ENCODE peak calls at places on chromosomes 6 and 20, in ten cellular contexts. One of them, this sample, is unnamed.

GRCh38 chr6:75318900-75319299 is 34.3 kb upstream of the TMEM30A start:
- DNase-seq in NCI-H2081: no peak
- DNase-seq in SIG-M5: no peak
- DNase-seq in HTR-8/SVneo: no peak
- DNase-seq in GM03348: no peak
- DNase-seq in cardiac fibroblast: no peak
- DNase-seq in MM.1S: no peak
- DNase-seq in kidney glomerular epithelial cell: no peak
- DNase-seq in hypothalamus: no peak
- DNase-seq in foreskin keratinocyte: no peak
- DNase-seq in this sample: no peak

GRCh38 chr20:20795721-20796120 is 83.3 kb upstream of the RALGAPA2 start:
- DNase-seq in hypothalamus: no peak
- DNase-seq in NCI-H2081: no peak
- DNase-seq in SIG-M5: no peak
- DNase-seq in foreskin keratinocyte: no peak
- DNase-seq in kidney glomerular epithelial cell: no peak
- DNase-seq in cardiac fibroblast: no peak
- DNase-seq in MM.1S: no peak
- DNase-seq in GM03348: no peak
- DNase-seq in HTR-8/SVneo: no peak
- DNase-seq in this sample: no peak

GRCh38 chr6:89025633-89026032 is 54.9 kb upstream of the PNRC1 start:
- DNase-seq in HTR-8/SVneo: no peak
- DNase-seq in SIG-M5: no peak
- DNase-seq in MM.1S: no peak
- DNase-seq in GM03348: no peak
- DNase-seq in hypothalamus: no peak
- DNase-seq in kidney glomerular epithelial cell: no peak
- DNase-seq in NCI-H2081: no peak
- DNase-seq in foreskin keratinocyte: peak; percentile 57
- DNase-seq in cardiac fibroblast: no peak
- DNase-seq in this sample: no peak

GRCh38 chr20:47963022-47963421 is 177.7 kb upstream of the SULF2 start:
- DNase-seq in HTR-8/SVneo: no peak
- DNase-seq in cardiac fibroblast: no peak
- DNase-seq in kidney glomerular epithelial cell: no peak
- DNase-seq in hypothalamus: no peak
- DNase-seq in NCI-H2081: no peak
- DNase-seq in MM.1S: no peak
- DNase-seq in SIG-M5: no peak
- DNase-seq in foreskin keratinocyte: no peak
- DNase-seq in GM03348: no peak
- DNase-seq in this sample: no peak

GRCh38 chr20:25065625-25066338 is 7.8 kb upstream of the ACSS1 start:
- DNase-seq in GM03348: peak; percentile 80
- DNase-seq in SIG-M5: no peak
- DNase-seq in hypothalamus: no peak
- DNase-seq in HTR-8/SVneo: peak; percentile 57
- DNase-seq in MM.1S: peak; percentile 60
- DNase-seq in foreskin keratinocyte: peak; percentile 47
- DNase-seq in cardiac fibroblast: peak; percentile 71
- DNase-seq in kidney glomerular epithelial cell: peak; percentile 40
- DNase-seq in NCI-H2081: peak; percentile 8
- DNase-seq in this sample: peak; percentile 53

GRCh38 chr6:119799633-119800032 is 450.1 kb upstream of the MAN1A1 start:
- DNase-seq in kidney glomerular epithelial cell: no peak
- DNase-seq in NCI-H2081: no peak
- DNase-seq in SIG-M5: no peak
- DNase-seq in cardiac fibroblast: no peak
- DNase-seq in MM.1S: no peak
- DNase-seq in GM03348: no peak
- DNase-seq in foreskin keratinocyte: no peak
- DNase-seq in HTR-8/SVneo: no peak
- DNase-seq in hypothalamus: no peak
- DNase-seq in this sample: no peak

GRCh38 chr6:33708516-33709204 is 2.8 kb downstream of the UQCC2 start:
- DNase-seq in SIG-M5: no peak
- DNase-seq in hypothalamus: no peak
- DNase-seq in cardiac fibroblast: no peak
- DNase-seq in MM.1S: no peak
- DNase-seq in NCI-H2081: no peak
- DNase-seq in foreskin keratinocyte: no peak
- DNase-seq in HTR-8/SVneo: no peak
- DNase-seq in GM03348: no peak
- DNase-seq in kidney glomerular epithelial cell: no peak
- DNase-seq in this sample: no peak

GRCh38 chr20:59204201-59204894 is 40.7 kb downstream of the ZNF831 start:
- DNase-seq in SIG-M5: no peak
- DNase-seq in HTR-8/SVneo: no peak
- DNase-seq in cardiac fibroblast: no peak
- DNase-seq in MM.1S: no peak
- DNase-seq in foreskin keratinocyte: no peak
- DNase-seq in hypothalamus: no peak
- DNase-seq in kidney glomerular epithelial cell: no peak
- DNase-seq in GM03348: no peak
- DNase-seq in NCI-H2081: no peak
- DNase-seq in this sample: no peak

GRCh38 chr6:143271024-143271423 is 179.5 kb downstream of the ADAT2 start:
- DNase-seq in SIG-M5: no peak
- DNase-seq in kidney glomerular epithelial cell: peak; percentile 67
- DNase-seq in GM03348: peak; percentile 73
- DNase-seq in foreskin keratinocyte: peak; percentile 87
- DNase-seq in cardiac fibroblast: peak; percentile 79
- DNase-seq in NCI-H2081: no peak
- DNase-seq in MM.1S: no peak
- DNase-seq in hypothalamus: no peak
- DNase-seq in HTR-8/SVneo: peak; percentile 12
- DNase-seq in this sample: no peak

This sample was measured in LoVo.